ENCODE peak calls at places on chromosomes 3 and 15, in four cellular contexts. One of them, this sample, is unnamed.
A peak's percentile ranks its signal among the peaks of the same experiment; 100 is the strongest.

GRCh38 chr3:101179637-101180036 is 140.7 kb downstream of the IMPG2 start:
- DNase-seq in HCT116: no peak
- DNase-seq in SK-N-SH: no peak
- DNase-seq in HepG2: no peak
- DNase-seq in this sample: no peak

GRCh38 chr3:29635888-29636287 is 355.0 kb downstream of the RBMS3 start:
- DNase-seq in HCT116: no peak
- DNase-seq in SK-N-SH: no peak
- DNase-seq in HepG2: peak; percentile 9
- DNase-seq in this sample: no peak

GRCh38 chr15:68818671-68819450 is 1.8 kb downstream of the ANP32A start:
- DNase-seq in HCT116: no peak
- DNase-seq in SK-N-SH: peak; percentile 74
- DNase-seq in HepG2: peak; percentile 24
- DNase-seq in this sample: peak; percentile 61

GRCh38 chr3:196942915-196943277 is 568 bp upstream of the NCBP2 start:
- DNase-seq in HCT116: no peak
- DNase-seq in SK-N-SH: peak; percentile 49
- DNase-seq in HepG2: no peak
- DNase-seq in this sample: peak; percentile 67

GRCh38 chr15:63019539-63020109 is 22.9 kb upstream of the TPM1 start:
- DNase-seq in HCT116: peak; percentile 78
- DNase-seq in SK-N-SH: no peak
- DNase-seq in HepG2: peak; percentile 50
- DNase-seq in this sample: no peak

GRCh38 chr3:120928991-120929390 is 21.0 kb downstream of the STXBP5L start:
- DNase-seq in HCT116: no peak
- DNase-seq in SK-N-SH: peak; percentile 4
- DNase-seq in HepG2: no peak
- DNase-seq in this sample: no peak

GRCh38 chr15:73983211-73983727 is 8.8 kb downstream of the STOML1 start:
- DNase-seq in HCT116: peak; percentile 24
- DNase-seq in SK-N-SH: peak; percentile 49
- DNase-seq in HepG2: no peak
- DNase-seq in this sample: no peak

GRCh38 chr3:61964566-61964965 is 403.2 kb downstream of the PTPRG start:
- DNase-seq in HCT116: peak; percentile 18
- DNase-seq in SK-N-SH: no peak
- DNase-seq in HepG2: no peak
- DNase-seq in this sample: no peak

GRCh38 chr3:124615896-124616543 is 114.2 kb upstream of the UMPS start:
- DNase-seq in HCT116: no peak
- DNase-seq in SK-N-SH: no peak
- DNase-seq in HepG2: no peak
- DNase-seq in this sample: no peak

GRCh38 chr3:129937717-129938116 is 36.8 kb upstream of the TRH start:
- DNase-seq in HCT116: no peak
- DNase-seq in SK-N-SH: no peak
- DNase-seq in HepG2: peak; percentile 28
- DNase-seq in this sample: no peak

GRCh38 chr3:138674131-138674530 is 65.6 kb downstream of the FAIM start:
- DNase-seq in HCT116: no peak
- DNase-seq in SK-N-SH: no peak
- DNase-seq in HepG2: no peak
- DNase-seq in this sample: no peak

GRCh38 chr3:183548262-183548769 is 7.2 kb downstream of the KLHL6 start:
- DNase-seq in HCT116: no peak
- DNase-seq in SK-N-SH: peak; percentile 34
- DNase-seq in HepG2: no peak
- DNase-seq in this sample: no peak

GRCh38 chr15:39944711-39945110 is 10.8 kb downstream of the EIF2AK4 start:
- DNase-seq in HCT116: no peak
- DNase-seq in SK-N-SH: no peak
- DNase-seq in HepG2: no peak
- DNase-seq in this sample: no peak

DNA sequence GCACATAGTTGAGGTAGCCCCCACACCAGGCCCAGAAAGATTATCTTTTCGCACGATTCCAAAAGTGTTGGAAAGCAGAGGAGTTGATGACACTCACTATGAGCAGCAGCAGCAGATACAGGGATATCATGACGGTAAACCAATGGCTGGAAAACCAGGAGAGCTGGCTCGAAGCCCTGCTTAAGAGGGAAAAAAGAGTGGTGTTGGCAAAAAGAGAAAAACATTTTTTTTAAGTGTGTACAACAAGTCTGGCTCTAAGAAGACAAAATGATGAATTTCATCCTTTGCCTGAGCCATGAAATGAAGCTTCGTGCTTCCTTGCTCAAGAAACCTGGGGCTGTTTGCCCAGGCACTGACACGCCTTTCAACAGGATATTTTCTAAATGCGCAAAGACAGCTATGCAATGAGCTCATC is 27.3 kb downstream of the PARP16 start:
- DNase-seq in HCT116: no peak
- DNase-seq in SK-N-SH: no peak
- DNase-seq in HepG2: no peak
- DNase-seq in this sample: no peak
- TF ChIP-seq ELF1 in HCT116: no peak
- TF ChIP-seq ELF1 in SK-N-SH: no peak
- TF ChIP-seq ELF1 in HepG2: no peak
- TF ChIP-seq ELF1 in this sample: no peak

GRCh38 chr15:98873441-98874218 is 134.0 kb downstream of the PGPEP1L start:
- DNase-seq in HCT116: peak; percentile 40
- DNase-seq in SK-N-SH: no peak
- DNase-seq in HepG2: no peak
- DNase-seq in this sample: no peak
- TF ChIP-seq ELF1 in HCT116: no peak
- TF ChIP-seq ELF1 in SK-N-SH: no peak
- TF ChIP-seq ELF1 in HepG2: no peak
- TF ChIP-seq ELF1 in this sample: no peak

DNA sequence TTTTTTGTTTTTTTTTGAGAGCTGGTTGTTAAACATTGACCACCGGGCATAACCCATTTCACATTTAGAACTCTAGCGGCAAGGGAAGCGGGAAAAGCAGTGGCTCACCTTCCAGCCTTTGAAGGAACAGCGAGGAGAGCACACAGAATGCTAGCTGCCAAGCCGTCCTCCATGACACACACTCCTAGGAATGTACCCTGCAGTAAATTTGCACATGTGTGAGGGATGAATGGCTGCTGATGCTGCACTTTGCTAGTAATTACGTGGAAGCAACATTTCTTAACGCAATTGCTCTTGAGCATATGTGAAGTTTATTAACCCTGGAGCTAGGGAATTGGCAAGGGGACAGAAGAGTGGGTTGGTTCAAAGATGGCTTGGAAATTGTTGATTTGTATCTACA is 123.7 kb downstream of the CHSY1 start:
- DNase-seq in HCT116: no peak
- DNase-seq in SK-N-SH: no peak
- DNase-seq in HepG2: no peak
- DNase-seq in this sample: no peak
- TF ChIP-seq ELF1 in HCT116: no peak
- TF ChIP-seq ELF1 in SK-N-SH: no peak
- TF ChIP-seq ELF1 in HepG2: no peak
- TF ChIP-seq ELF1 in this sample: no peak

GRCh38 chr15:31364301-31365031 is 37.8 kb downstream of the KLF13 start:
- DNase-seq in HCT116: no peak
- DNase-seq in SK-N-SH: peak; percentile 65
- DNase-seq in HepG2: no peak
- DNase-seq in this sample: peak; percentile 39
- TF ChIP-seq ELF1 in HCT116: no peak
- TF ChIP-seq ELF1 in SK-N-SH: no peak
- TF ChIP-seq ELF1 in HepG2: no peak
- TF ChIP-seq ELF1 in this sample: no peak

GRCh38 chr3:109109574-109109973 is 8.4 kb downstream of the MORC1 start:
- DNase-seq in HCT116: no peak
- DNase-seq in SK-N-SH: no peak
- DNase-seq in HepG2: no peak
- DNase-seq in this sample: no peak

GRCh38 chr3:109115451-109115850 is 2.5 kb downstream of the MORC1 start:
- DNase-seq in HCT116: no peak
- DNase-seq in SK-N-SH: no peak
- DNase-seq in HepG2: no peak
- DNase-seq in this sample: no peak

GRCh38 chr3:109114746-109115145 is 3.2 kb downstream of the MORC1 start:
- DNase-seq in HCT116: no peak
- DNase-seq in SK-N-SH: no peak
- DNase-seq in HepG2: no peak
- DNase-seq in this sample: no peak

GRCh38 chr3:109112946-109113345 is 5.0 kb downstream of the MORC1 start:
- DNase-seq in HCT116: no peak
- DNase-seq in SK-N-SH: no peak
- DNase-seq in HepG2: no peak
- DNase-seq in this sample: no peak

GRCh38 chr3:109113361-109113760 is 4.6 kb downstream of the MORC1 start:
- DNase-seq in HCT116: no peak
- DNase-seq in SK-N-SH: no peak
- DNase-seq in HepG2: no peak
- DNase-seq in this sample: no peak
- TF ChIP-seq ELF1 in HCT116: no peak
- TF ChIP-seq ELF1 in SK-N-SH: no peak
- TF ChIP-seq ELF1 in HepG2: no peak
- TF ChIP-seq ELF1 in this sample: no peak

DNA sequence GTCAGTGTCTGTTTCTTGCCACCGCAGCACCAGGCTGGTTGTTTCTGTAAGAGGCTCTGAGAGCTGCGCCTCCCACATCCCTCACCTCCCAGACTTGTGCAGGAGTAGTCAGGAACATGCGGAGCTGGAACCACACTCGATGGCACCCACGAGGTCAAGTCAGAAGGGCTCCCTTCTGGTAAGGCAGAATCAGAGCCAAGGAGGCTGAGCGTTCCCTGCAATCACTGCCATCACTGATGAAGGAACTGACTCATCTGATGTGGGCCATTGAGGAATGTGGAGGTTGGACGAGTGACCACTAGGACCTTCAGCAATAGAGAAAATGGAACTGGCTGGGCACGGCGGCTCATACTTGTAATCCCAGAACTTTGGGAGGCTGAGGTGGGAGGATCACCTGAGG is 35.7 kb upstream of the BLM start:
- DNase-seq in HCT116: no peak
- DNase-seq in SK-N-SH: no peak
- DNase-seq in HepG2: no peak
- DNase-seq in this sample: no peak
- TF ChIP-seq ELF1 in HCT116: no peak
- TF ChIP-seq ELF1 in SK-N-SH: no peak
- TF ChIP-seq ELF1 in HepG2: no peak
- TF ChIP-seq ELF1 in this sample: no peak

DNA sequence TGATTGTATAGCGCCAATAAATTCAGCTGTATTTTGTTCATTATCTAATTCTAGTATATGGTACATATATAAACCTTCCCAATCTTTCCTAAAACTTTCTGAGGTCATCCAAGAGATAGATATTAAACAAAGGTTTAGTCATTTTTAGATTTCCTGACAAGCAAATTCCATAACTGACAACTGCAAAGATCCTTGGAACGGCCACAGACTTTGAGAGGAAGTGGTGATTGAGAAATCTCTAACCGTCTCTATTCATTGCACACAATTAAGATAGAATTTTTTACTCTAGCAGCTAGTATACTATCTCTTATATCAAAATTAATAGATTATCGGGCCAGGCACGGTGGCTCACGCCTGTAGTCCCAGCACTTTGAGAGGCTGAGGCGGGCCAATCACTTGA is 4.7 kb downstream of the CSNK1G1 start:
- DNase-seq in HCT116: no peak
- DNase-seq in SK-N-SH: no peak
- DNase-seq in HepG2: no peak
- DNase-seq in this sample: no peak
- TF ChIP-seq ELF1 in HCT116: no peak
- TF ChIP-seq ELF1 in SK-N-SH: no peak
- TF ChIP-seq ELF1 in HepG2: no peak
- TF ChIP-seq ELF1 in this sample: no peak